ENCODE peak calls at places on chromosomes 13 and 19, in four cellular contexts. I is prostate gland, C is transverse colon, O is K562. L is an unnamed sample.

GRCh38 chr19:46866407-46867132 is 5.8 kb downstream of the ARHGAP35 start:
- DNase-seq in I (no peak), C (no peak), O (no peak), L (no peak)

GRCh38 chr19:1248454-1249297 is at the start of gene MIDN:
- DNase-seq in I (peak; percentile 79), C (peak; percentile 88), O (peak; percentile 64), L (peak; percentile 86)

GRCh38 chr19:40274585-40275544 is 10.3 kb downstream of the AKT2 start:
- DNase-seq in I (no peak), C (no peak), O (peak; percentile 49), L (no peak)

GRCh38 chr13:27466513-27466912 is 16.1 kb upstream of the MTIF3 start:
- DNase-seq in I (no peak), C (no peak), O (no peak), L (no peak)

GRCh38 chr13:113742000-113742441 is 17.0 kb upstream of the TMEM255B start:
- DNase-seq in I (no peak), C (peak; percentile 55), O (peak; percentile 33), L (peak; percentile 67)

GRCh38 chr19:30236006-30236405 is 136.2 kb upstream of the ZNF536 start:
- DNase-seq in I (no peak), C (no peak), O (no peak), L (no peak)

GRCh38 chr19:1001538-1002166 is 1.4 kb downstream of the GRIN3B start:
- DNase-seq in I (no peak), C (peak; percentile 65), O (peak; percentile 78), L (peak; percentile 70)

GRCh38 chr13:36919206-36919832 is 719 bp downstream of the SMAD9 start:
- DNase-seq in I (peak; percentile 55), C (peak; percentile 28), O (peak; percentile 10), L (peak; percentile 88)

GRCh38 chr19:35194022-35194984 is 34.2 kb downstream of the FAM187B start:
- DNase-seq in I (no peak), C (no peak), O (no peak), L (no peak)

GRCh38 chr13:86591862-86592261 is 792.6 kb upstream of the SLITRK6 start:
- DNase-seq in I (no peak), C (no peak), O (no peak), L (no peak)

GRCh38 chr13:82747948-82748347 is 1134.3 kb downstream of the SLITRK1 start:
- DNase-seq in I (no peak), C (no peak), O (no peak), L (no peak)

GRCh38 chr13:49082653-49083536 is 107.2 kb downstream of the FNDC3A start:
- DNase-seq in I (no peak), C (no peak), O (no peak), L (no peak)

GRCh38 chr19:53868892-53869804 is 1.5 kb downstream of the MYADM start:
- DNase-seq in I (peak; percentile 82), C (peak; percentile 93), O (peak; percentile 94), L (peak; percentile 90)

GRCh38 chr19:39060130-39060529 is 24.0 kb upstream of the ACP7 start:
- DNase-seq in I (no peak), C (no peak), O (no peak), L (no peak)

GRCh38 chr13:48533207-48533499 is 273 bp upstream of the RCBTB2 start:
- DNase-seq in I (no peak), C (no peak), O (no peak), L (no peak)

GRCh38 chr13:96090240-96091101 is 564 bp downstream of the HS6ST3 start:
- DNase-seq in I (no peak), C (no peak), O (peak; percentile 5), L (no peak)

GRCh38 chr19:54302252-54302651 is 10.7 kb downstream of the LILRA5 start:
- DNase-seq in I (no peak), C (no peak), O (no peak), L (peak; percentile 46)

GRCh38 chr13:97948041-97948440 is 5.4 kb upstream of the IPO5 start:
- DNase-seq in I (no peak), C (no peak), O (no peak), L (no peak)

GRCh38 chr13:110371550-110372465 is 64.7 kb downstream of the COL4A2 start:
- DNase-seq in I (no peak), C (no peak), O (no peak), L (peak; percentile 58)

GRCh38 chr13:93226623-93227279 is at the start of gene GPC6:
- DNase-seq in I (peak; percentile 32), C (peak; percentile 18), O (no peak), L (peak; percentile 77)

GRCh38 chr19:40530091-40530901 is 46.4 kb upstream of the SHKBP1 start:
- DNase-seq in I (no peak), C (no peak), O (peak; percentile 97), L (no peak)

GRCh38 chr19:7450243-7451223 is 38.3 kb downstream of the PEX11G start:
- DNase-seq in I (no peak), C (no peak), O (no peak), L (no peak)

GRCh38 chr19:50266896-50267295 is 62.3 kb downstream of the KCNC3 start:
- DNase-seq in I (no peak), C (peak; percentile 46), O (peak; percentile 98), L (peak; percentile 82)

GRCh38 chr19:43662487-43662886 is 7.5 kb downstream of the PLAUR start:
- DNase-seq in I (no peak), C (no peak), O (no peak), L (no peak)

GRCh38 chr19:56933014-56933705 is 92.6 kb upstream of the PEG3 start:
- DNase-seq in I (no peak), C (no peak), O (no peak), L (no peak)

GRCh38 chr19:55166530-55167268 is at the start of gene DNAAF3:
- DNase-seq in I (peak; percentile 90), C (peak; percentile 93), O (peak; percentile 99), L (peak; percentile 93)

GRCh38 chr13:30441304-30441703 is 19.0 kb downstream of the UBE2L5 start:
- DNase-seq in I (no peak), C (no peak), O (no peak), L (no peak)

GRCh38 chr13:21310220-21310619 is 133.8 kb downstream of the MRPL57 start:
- DNase-seq in I (no peak), C (no peak), O (no peak), L (no peak)

GRCh38 chr19:16889429-16889882 is 657 bp downstream of the F2RL3 start:
- DNase-seq in I (peak; percentile 44), C (no peak), O (peak; percentile 62), L (peak; percentile 39)

GRCh38 chr19:30596813-30597399 is 224.7 kb downstream of the ZNF536 start:
- DNase-seq in I (no peak), C (no peak), O (no peak), L (no peak)

GRCh38 chr19:8814176-8814575 is 17.9 kb downstream of the ZNF558 start:
- DNase-seq in I (no peak), C (no peak), O (no peak), L (no peak)

GRCh38 chr13:33940898-33941297 is 122.9 kb downstream of the RFC3 start:
- DNase-seq in I (no peak), C (no peak), O (no peak), L (no peak)

GRCh38 chr19:11234486-11235075 is 4.8 kb upstream of the ANGPTL8 start:
- DNase-seq in I (no peak), C (no peak), O (no peak), L (no peak)

DNA sequence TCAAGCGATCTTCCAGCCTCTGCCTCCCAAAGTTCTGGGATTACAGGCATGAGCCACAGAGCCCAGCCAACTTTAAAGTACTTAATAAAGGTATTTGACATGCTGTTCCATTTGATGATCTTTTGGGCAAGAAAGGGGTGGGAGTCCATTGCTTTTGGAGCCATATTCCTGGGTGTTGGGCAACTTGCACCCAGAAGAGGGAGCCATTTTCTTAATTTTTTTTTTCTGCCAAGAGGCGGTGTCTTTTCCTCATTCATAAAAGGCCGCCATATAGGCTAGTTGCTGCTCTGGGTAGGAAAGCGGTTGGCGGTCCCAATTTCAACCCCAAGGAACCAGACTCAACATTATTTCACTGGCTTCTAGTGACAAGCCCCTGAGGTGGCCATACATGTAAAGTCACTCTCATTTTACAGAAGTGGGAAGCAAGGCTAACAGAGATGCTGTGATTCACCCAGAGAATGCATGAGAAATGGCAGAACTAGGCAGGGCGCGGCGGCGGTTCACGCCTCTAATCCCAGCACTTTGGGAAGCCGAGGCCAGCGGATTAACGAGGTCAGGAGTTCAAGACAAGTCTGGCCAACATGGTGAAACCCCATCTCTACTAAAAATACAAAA is 139.6 kb downstream of the CACNA1A start:
- DNase-seq in I (no peak), C (no peak), O (peak; percentile 52), L (no peak)
- TF ChIP-seq CTCF in I (no peak), C (no peak), O (peak; percentile 87), L (no peak)

DNA sequence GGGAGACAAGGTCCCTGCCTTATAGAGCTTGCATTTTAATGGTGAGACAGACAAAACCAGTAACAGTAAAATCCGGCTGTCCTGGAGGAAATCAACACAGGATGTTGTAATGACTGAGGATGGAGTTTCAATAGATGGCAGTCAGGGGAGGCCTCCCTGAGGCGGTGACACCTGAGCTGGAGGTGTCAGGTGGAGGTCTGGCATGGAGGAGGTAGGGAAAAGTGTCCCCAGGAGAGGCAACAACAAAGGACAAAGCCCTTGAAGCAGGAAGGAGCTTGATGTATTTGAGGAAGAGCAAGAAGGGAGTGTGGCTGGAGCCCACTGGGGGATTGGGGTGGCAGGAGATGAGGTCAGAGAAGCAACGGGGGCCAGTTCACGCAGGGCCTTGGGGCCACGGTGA is 7.8 kb downstream of the GRIN2D start:
- DNase-seq in I (no peak), C (no peak), O (no peak), L (no peak)
- TF ChIP-seq POLR2AphosphoS5 in I (no peak), C (no peak), O (no peak), L (no peak)

GRCh38 chr13:32016631-32017030 is 14.9 kb upstream of the FRY start:
- DNase-seq in I (no peak), C (no peak), O (no peak), L (no peak)
- H3K4me1 ChIP-seq in I (no peaks in the 10 kb centered on the region), C (no peaks in the 10 kb centered on the region), O (no peaks in the 10 kb centered on the region), L (no peaks in the 10 kb centered on the region)

GRCh38 chr13:76473552-76474134 is 412.6 kb downstream of the KCTD12 start:
- DNase-seq in I (peak; percentile 58), C (peak; percentile 73), O (peak; percentile 60), L (peak; percentile 73)
- TF ChIP-seq CTCF in I (peak; percentile 54), C (peak; percentile 92), O (peak; percentile 76), L (peak; percentile 84)

L was measured in upper lobe of left lung.